ENCODE peak calls at places on chromosomes 12 and 14, in ten cellular contexts. M is GM23248, W is fibroblast of lung, B is MM.1S, Z is mesendoderm, C is NT2/D1, L is endothelial cell of umbilical vein, R is neuronal stem cell, J is Karpas-422, P is adipocyte. N is an unnamed sample.

GRCh38 chr12:104064031-104064841 is at the start of gene HCFC2:
- DNase-seq in P (peak; percentile 96), B (peak; percentile 94), M (peak; percentile 97), J (peak; percentile 95), L (peak; percentile 89), W (peak; percentile 86), Z (peak; percentile 83), R (peak; percentile 85), C (peak; percentile 55), N (peak; percentile 94)

GRCh38 chr14:59819446-59820088 is 51.0 kb downstream of the RTN1 start:
- DNase-seq in W (no peak), M (no peak), L (no peak), J (no peak), R (no peak), B (no peak), P (no peak), Z (no peak), C (no peak), N (no peak)

GRCh38 chr14:95935228-95935822 is 58.7 kb downstream of the TUNAR start:
- DNase-seq in P (peak; percentile 48), W (peak; percentile 33), L (peak; percentile 19), M (peak; percentile 57), C (no peak), Z (peak; percentile 61), J (peak; percentile 82), B (peak; percentile 18), R (peak; percentile 77), N (peak; percentile 79)

GRCh38 chr12:5965950-5966383 is 20.9 kb upstream of the ANO2 start:
- DNase-seq in Z (peak; percentile 69), C (peak; percentile 74), B (peak; percentile 57), L (peak; percentile 44), P (peak; percentile 84), R (peak; percentile 41), W (peak; percentile 28), J (peak; percentile 79), M (peak; percentile 82), N (peak; percentile 84)

GRCh38 chr12:27733052-27733656 is 22.5 kb downstream of the MRPS35 start:
- DNase-seq in P (peak; percentile 74), Z (peak; percentile 13), R (no peak), W (peak; percentile 10), L (peak; percentile 51), J (peak; percentile 74), B (peak; percentile 48), C (peak; percentile 23), M (peak; percentile 66), N (peak; percentile 29)

GRCh38 chr12:91108196-91108595 is 3.1 kb downstream of the LUM start:
- DNase-seq in W (no peak), C (no peak), R (no peak), Z (peak; percentile 38), M (peak; percentile 45), B (no peak), P (no peak), L (no peak), J (no peak), N (no peak)

GRCh38 chr14:58736606-58737005 is 98.8 kb downstream of the DACT1 start:
- DNase-seq in W (peak; percentile 72), J (no peak), C (no peak), P (no peak), R (no peak), M (peak; percentile 71), L (no peak), B (no peak), Z (no peak), N (no peak)

GRCh38 chr12:5392961-5393360 is 38.9 kb upstream of the NTF3 start:
- DNase-seq in M (no peak), B (no peak), R (no peak), J (no peak), L (no peak), Z (no peak), W (no peak), P (no peak), C (no peak), N (no peak)

GRCh38 chr12:120630139-120630895 is 10.1 kb upstream of the CABP1 start:
- DNase-seq in J (no peak), L (no peak), C (no peak), B (no peak), P (no peak), R (no peak), W (no peak), Z (peak; percentile 25), M (peak; percentile 17), N (no peak)

GRCh38 chr14:65824285-65824977 is 411.9 kb downstream of the FUT8 start:
- DNase-seq in Z (peak; percentile 75), W (peak; percentile 57), C (no peak), P (peak; percentile 90), M (peak; percentile 71), B (peak; percentile 40), R (peak; percentile 47), J (peak; percentile 93), L (peak; percentile 75), N (peak; percentile 79)

GRCh38 chr12:29004066-29004935 is 144.8 kb upstream of the FAR2 start:
- DNase-seq in M (no peak), J (no peak), L (no peak), C (no peak), B (no peak), P (no peak), Z (no peak), W (no peak), R (no peak), N (no peak)

GRCh38 chr12:82740-83139 is 16.2 kb downstream of the IQSEC3 start:
- DNase-seq in M (no peak), P (no peak), W (no peak), C (no peak), J (no peak), Z (no peak), R (no peak), L (no peak), B (no peak), N (no peak)

GRCh38 chr12:117968084-117968789 is 553 bp downstream of the KSR2 start:
- DNase-seq in L (no peak), C (no peak), W (no peak), P (no peak), R (no peak), J (no peak), M (no peak), B (no peak), Z (no peak), N (peak; percentile 25)

GRCh38 chr14:58104808-58105207 is 47.2 kb downstream of the ARMH4 start:
- DNase-seq in C (no peak), R (no peak), Z (no peak), P (peak; percentile 35), W (peak; percentile 91), B (no peak), J (no peak), M (peak; percentile 84), L (peak; percentile 42), N (no peak)

GRCh38 chr14:56339855-56340701 is 221.9 kb downstream of the PELI2 start:
- DNase-seq in M (peak; percentile 98), J (peak; percentile 88), C (no peak), R (peak; percentile 53), Z (peak; percentile 81), B (peak; percentile 39), P (peak; percentile 97), L (peak; percentile 89), W (peak; percentile 93), N (peak; percentile 79)

GRCh38 chr14:66371776-66372175 is 114.4 kb upstream of the CCDC196 start:
- DNase-seq in M (no peak), W (no peak), R (no peak), C (no peak), B (no peak), J (no peak), Z (no peak), P (no peak), L (no peak), N (no peak)

GRCh38 chr14:20612403-20612802 is 21.2 kb upstream of the RNASE12 start:
- DNase-seq in M (no peak), L (no peak), Z (no peak), R (no peak), P (no peak), B (peak; percentile 21), W (no peak), C (no peak), J (peak; percentile 73), N (no peak)
- H3K4me3 ChIP-seq in M (peak overlapping the region; percentile 85), L (no peak overlapping the region), Z (no peak overlapping the region), R (no peak overlapping the region), P (no peak overlapping the region), B (peak overlapping the region; percentile 46), W (no peak overlapping the region), C (no peak overlapping the region), J (peak overlapping the region; percentile 75), N (no peak overlapping the region)

GRCh38 chr14:39217214-39217879 is 16.4 kb upstream of the MIA2 start:
- DNase-seq in B (no peak), Z (no peak), P (no peak), C (no peak), M (peak; percentile 22), R (no peak), W (no peak), J (no peak), L (no peak), N (no peak)

GRCh38 chr14:39218171-39218769 is 15.4 kb upstream of the MIA2 start:
- DNase-seq in J (no peak), L (peak; percentile 50), C (no peak), W (peak; percentile 64), M (peak; percentile 25), Z (no peak), R (no peak), B (no peak), P (peak; percentile 6), N (no peak)

GRCh38 chr14:39219075-39219499 is 14.6 kb upstream of the MIA2 start:
- DNase-seq in C (no peak), Z (no peak), M (peak; percentile 54), R (no peak), B (peak; percentile 12), W (peak; percentile 78), P (no peak), L (peak; percentile 89), J (no peak), N (no peak)
- H3K9ac ChIP-seq in C (no peak overlapping the region), Z (no peak overlapping the region), M (no peak overlapping the region), R (no peak overlapping the region), B (no peak overlapping the region), W (no peak overlapping the region), P (no peak overlapping the region), L (no peak overlapping the region), J (no peak overlapping the region), N (no peak overlapping the region)

DNA sequence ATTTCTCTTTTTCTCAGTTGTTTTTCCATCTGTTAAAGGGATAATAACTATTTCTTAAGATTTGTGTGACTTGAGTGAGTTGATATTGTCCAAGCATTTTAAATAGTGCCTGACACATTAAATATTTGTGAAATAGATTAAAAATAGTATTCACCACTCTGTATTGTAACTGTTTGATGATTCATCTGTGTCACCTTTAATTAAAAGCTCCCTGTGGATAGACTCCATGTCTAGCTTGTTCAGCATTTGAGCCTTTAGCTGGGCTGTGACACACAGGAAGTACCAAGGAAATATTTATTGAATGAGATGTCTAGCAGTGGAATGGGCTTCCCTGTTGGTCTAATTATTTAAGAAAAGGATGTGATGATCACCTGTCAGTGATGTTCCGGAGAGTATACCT is 1.8 kb upstream of the GLIPR1L2 start:
- DNase-seq in M (peak; percentile 75), R (no peak), B (no peak), L (peak; percentile 29), W (peak; percentile 67), P (peak; percentile 85), J (peak; percentile 49), C (no peak), Z (no peak), N (no peak)
- H3K4me3 ChIP-seq in M (peak overlapping the region; percentile 73), R (no peak overlapping the region), B (peak overlapping the region; percentile 85), L (no peak overlapping the region), W (peak overlapping the region; percentile 81), P (peak overlapping the region; percentile 86), J (peak overlapping the region; percentile 74), C (no peak overlapping the region), Z (no peak overlapping the region), N (no peak overlapping the region)

GRCh38 chr14:54398028-54398368 is 1.2 kb downstream of the CDKN3 start:
- DNase-seq in Z (no peak), L (no peak), R (no peak), P (no peak), M (no peak), J (peak; percentile 61), W (no peak), C (no peak), B (no peak), N (no peak)
- H3K9ac ChIP-seq in Z (no peak overlapping the region), L (no peak overlapping the region), R (no peak overlapping the region), P (no peak overlapping the region), M (no peak overlapping the region), J (peak overlapping the region; percentile 81), W (no peak overlapping the region), C (no peak overlapping the region), B (no peak overlapping the region), N (no peak overlapping the region)